ENCODE peak calls at places on chromosome 10, in five cellular contexts. I, F, Q, V and O are unnamed samples.

GRCh38 chr10:77264527-77264926 is 373.1 kb downstream of the KCNMA1 start:
- DNase-seq in I (no peak), V (no peak), Q (no peak), F (no peak), O (no peak)

GRCh38 chr10:48306870-48307531 is 524 bp downstream of the MAPK8 start:
- DNase-seq in F (peak; percentile 93), I (no peak), V (peak; percentile 21), Q (peak; percentile 88), O (no peak)

GRCh38 chr10:86073199-86073977 is 293.2 kb downstream of the GRID1 start:
- DNase-seq in I (no peak), Q (no peak), V (no peak), F (peak; percentile 43), O (no peak)

GRCh38 chr10:118148245-118148644 is 101.5 kb upstream of the RAB11FIP2 start:
- DNase-seq in F (no peak), I (no peak), V (no peak), Q (no peak), O (no peak)

GRCh38 chr10:19570143-19570542 is 246.1 kb upstream of the PLXDC2 start:
- DNase-seq in I (no peak), F (no peak), V (no peak), Q (no peak), O (no peak)

GRCh38 chr10:87817291-87817872 is 644 bp downstream of the ATAD1 start:
- DNase-seq in I (no peak), F (no peak), Q (peak; percentile 5), V (peak; percentile 9), O (no peak)

GRCh38 chr10:71433983-71434744 is 37.4 kb downstream of the CDH23 start:
- DNase-seq in V (no peak), I (no peak), Q (no peak), F (peak; percentile 6), O (no peak)

GRCh38 chr10:34299105-34299611 is 515.9 kb downstream of the PARD3 start:
- DNase-seq in Q (no peak), F (no peak), I (no peak), V (no peak), O (no peak)

GRCh38 chr10:132898391-132899053 is 43.8 kb downstream of the CFAP46 start:
- DNase-seq in Q (no peak), I (no peak), F (no peak), V (no peak), O (no peak)

GRCh38 chr10:30059209-30060107 is at the start of gene JCAD:
- DNase-seq in V (no peak), I (no peak), Q (peak; percentile 66), F (peak; percentile 89), O (peak; percentile 25)

GRCh38 chr10:6232846-6233724 is 30.4 kb downstream of the PFKFB3 start:
- DNase-seq in V (no peak), Q (no peak), I (no peak), F (peak; percentile 12), O (no peak)

GRCh38 chr10:92689663-92690210 is at the start of gene HHEX:
- DNase-seq in I (peak; percentile 37), F (peak; percentile 87), V (peak; percentile 56), Q (peak; percentile 86), O (no peak)

GRCh38 chr10:33783078-33783477 is 448.6 kb upstream of the NRP1 start:
- DNase-seq in V (no peak), F (no peak), Q (no peak), I (no peak), O (no peak)

GRCh38 chr10:43775379-43775778 is 126.7 kb upstream of the ZNF32 start:
- DNase-seq in I (no peak), F (no peak), Q (no peak), V (no peak), O (no peak)

GRCh38 chr10:129966370-129966769 is 2.3 kb upstream of the EBF3 start:
- DNase-seq in Q (no peak), I (no peak), V (no peak), F (no peak), O (no peak)

GRCh38 chr10:73910764-73911552 is at the start of gene PLAU:
- DNase-seq in I (no peak), F (peak; percentile 86), V (no peak), Q (peak; percentile 69), O (no peak)

GRCh38 chr10:73413108-73413527 is 740 bp downstream of the ANXA7 start:
- DNase-seq in F (peak; percentile 48), I (peak; percentile 51), Q (peak; percentile 61), V (peak; percentile 81), O (no peak)

GRCh38 chr10:9137368-9137767 is 1082.9 kb downstream of the GATA3 start:
- DNase-seq in Q (no peak), F (no peak), V (no peak), I (no peak), O (no peak)

GRCh38 chr10:20887706-20888535 is 9.2 kb downstream of the NEBL start:
- DNase-seq in Q (no peak), F (peak; percentile 41), I (no peak), V (no peak), O (no peak)

GRCh38 chr10:12186324-12186723 is 9.4 kb downstream of the NUDT5 start:
- DNase-seq in I (no peak), Q (no peak), F (no peak), V (no peak), O (no peak)

GRCh38 chr10:103076996-103077395 is 116.1 kb downstream of the NT5C2 start:
- DNase-seq in F (no peak), V (no peak), Q (no peak), I (no peak), O (no peak)

GRCh38 chr10:100571069-100571817 is 35.5 kb downstream of the HIF1AN start:
- DNase-seq in F (peak; percentile 1), I (no peak), Q (no peak), V (no peak), O (no peak)

GRCh38 chr10:100579691-100580090 is 43.9 kb downstream of the HIF1AN start:
- DNase-seq in F (no peak), Q (no peak), I (no peak), V (no peak), O (no peak)

GRCh38 chr10:100570518-100570865 is 34.7 kb downstream of the HIF1AN start:
- DNase-seq in F (peak; percentile 11), I (no peak), Q (no peak), V (no peak), O (no peak)

GRCh38 chr10:100579261-100579660 is 43.5 kb downstream of the HIF1AN start:
- DNase-seq in F (no peak), Q (no peak), I (no peak), V (no peak), O (no peak)

GRCh38 chr10:100575781-100576635 is 40.3 kb downstream of the HIF1AN start:
- DNase-seq in F (no peak), Q (no peak), I (no peak), V (no peak), O (no peak)
- TF ChIP-seq YY1 in F (no peak), Q (no peak), I (no peak), V (no peak), O (no peak)

GRCh38 chr10:109964318-109964717 is 41.0 kb upstream of the XPNPEP1 start:
- DNase-seq in V (no peak), I (no peak), F (no peak), Q (no peak), O (no peak)

GRCh38 chr10:109969907-109970306 is 37.9 kb upstream of the ADD3 start:
- DNase-seq in V (no peak), F (no peak), Q (no peak), I (no peak), O (no peak)

GRCh38 chr10:109967739-109968088 is 40.1 kb upstream of the ADD3 start:
- DNase-seq in Q (no peak), F (no peak), V (no peak), I (no peak), O (no peak)

GRCh38 chr10:109968954-109969644 is 38.7 kb upstream of the ADD3 start:
- DNase-seq in Q (no peak), I (no peak), V (no peak), F (no peak), O (no peak)

GRCh38 chr10:109966961-109967738 is 40.6 kb upstream of the ADD3 start:
- DNase-seq in I (no peak), V (peak; percentile 82), Q (no peak), F (peak; percentile 72), O (no peak)
- TF ChIP-seq YY1 in I (no peak), V (no peak), Q (no peak), F (no peak), O (no peak)

GRCh38 chr10:128863411-128863810 is 603.6 kb upstream of the MGMT start:
- DNase-seq in Q (no peak), F (no peak), I (no peak), V (no peak), O (no peak)

GRCh38 chr10:128861018-128861565 is 605.9 kb upstream of the MGMT start:
- DNase-seq in V (no peak), Q (no peak), F (no peak), I (no peak), O (no peak)

GRCh38 chr10:128855656-128856428 is 611.2 kb upstream of the MGMT start:
- DNase-seq in F (no peak), Q (no peak), I (no peak), V (no peak), O (no peak)

GRCh38 chr10:128860574-128860973 is 606.5 kb upstream of the MGMT start:
- DNase-seq in V (no peak), I (no peak), Q (no peak), F (no peak), O (no peak)

DNA sequence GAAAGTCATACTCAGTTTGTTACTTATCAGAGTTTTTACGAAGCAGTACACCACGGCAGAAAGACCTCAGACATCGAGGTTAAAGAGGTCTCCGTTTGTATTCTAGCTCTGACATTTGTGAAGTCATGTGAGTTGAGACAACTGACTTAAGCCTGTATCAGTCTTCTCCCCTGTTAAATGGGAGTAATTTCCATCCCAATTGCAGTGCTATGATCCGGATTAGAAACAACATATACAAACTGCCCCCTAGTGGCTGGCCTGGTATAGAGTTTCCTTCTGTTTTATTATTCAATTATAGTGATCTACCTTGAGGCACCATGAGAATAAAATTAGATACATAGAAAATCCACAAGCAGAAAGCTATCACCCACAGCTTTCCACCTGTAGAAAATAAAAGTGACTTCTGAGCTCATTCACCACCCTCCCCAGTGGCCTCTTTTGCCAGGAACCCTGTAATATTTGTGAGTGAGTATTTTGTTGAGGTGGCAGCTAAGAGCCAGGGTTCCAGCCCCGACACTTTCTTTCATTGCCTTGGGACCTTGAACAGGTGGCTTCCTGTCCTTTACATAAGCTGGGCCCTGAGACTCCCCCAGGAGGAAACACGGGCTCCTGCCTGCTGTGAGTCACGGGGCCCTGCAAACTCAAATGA is 607.2 kb upstream of the MGMT start:
- DNase-seq in F (peak; percentile 38), V (peak; percentile 24), Q (peak; percentile 51), I (peak; percentile 34), O (peak; percentile 13)
- TF ChIP-seq YY1 in F (no peak), V (no peak), Q (no peak), I (no peak), O (no peak)

DNA sequence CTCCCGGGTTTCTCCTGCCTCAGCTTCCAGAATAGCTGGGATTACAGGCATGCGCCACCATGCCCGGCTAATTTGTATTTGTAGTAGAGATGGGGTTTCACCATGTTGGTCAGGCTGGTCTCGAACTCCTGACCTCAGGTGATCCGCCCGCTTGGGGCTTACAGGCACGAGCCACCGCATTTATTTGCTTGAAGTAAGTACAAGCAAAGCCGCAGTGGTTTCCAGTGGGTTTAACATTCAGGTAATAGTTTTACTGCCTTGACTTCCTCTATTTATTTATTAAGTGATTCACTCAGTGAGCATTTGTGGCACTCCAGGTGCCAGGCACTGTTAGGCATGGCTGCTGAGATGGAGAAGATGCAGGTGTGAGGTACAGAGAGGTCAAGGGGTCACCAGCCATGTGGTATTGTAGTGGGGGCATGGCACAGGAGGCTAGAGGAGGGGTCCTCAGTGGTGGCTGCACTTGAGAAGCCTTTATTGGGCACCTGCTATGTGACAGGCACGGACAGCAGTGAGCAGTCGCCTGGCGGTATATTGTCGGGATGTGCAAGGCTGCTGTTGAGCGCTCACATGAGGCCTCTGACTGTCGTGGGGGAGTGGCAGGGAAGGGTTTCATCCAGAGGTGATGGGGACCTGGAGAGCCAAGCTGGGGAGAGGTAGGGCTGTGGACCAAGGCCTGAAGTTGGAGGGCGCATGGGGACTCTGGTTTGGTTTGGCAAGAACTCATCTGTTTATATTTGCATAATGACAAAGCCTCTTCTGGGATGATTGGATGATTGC is 54.9 kb downstream of the DOCK1 start:
- DNase-seq in I (no peak), Q (no peak), V (no peak), F (no peak), O (no peak)
- TF ChIP-seq YY1 in I (no peak), Q (no peak), V (no peak), F (no peak), O (no peak)